ENCODE peak calls at places on chromosomes 3 and 15, in nine cellular contexts. Z, N, T, O, D, L, W, R and S are unnamed samples.

GRCh38 chr15:94579261-94579660 is 347.9 kb downstream of the MCTP2 start:
- DNase-seq in Z (no peak), N (no peak), T (no peak), O (peak; percentile 28), D (no peak), L (no peak), W (no peak), R (no peak), S (no peak)

GRCh38 chr3:114709102-114709501 is 415.3 kb downstream of the TIGIT start:
- DNase-seq in Z (no peak), N (peak; percentile 85), T (peak; percentile 6), O (no peak), D (no peak), L (no peak), W (no peak), R (no peak), S (no peak)

GRCh38 chr15:66923438-66923881 is 141.9 kb upstream of the SMAD3 start:
- DNase-seq in Z (no peak), N (no peak), T (no peak), O (no peak), D (peak; percentile 48), L (no peak), W (peak; percentile 52), R (no peak), S (no peak)

GRCh38 chr15:33211409-33211808 is 16.9 kb upstream of the FMN1 start:
- DNase-seq in Z (no peak), N (no peak), T (no peak), O (peak; percentile 51), D (no peak), L (peak; percentile 46), W (no peak), R (no peak), S (no peak)

GRCh38 chr15:64536244-64536836 is 76.0 kb downstream of the ZNF609 start:
- DNase-seq in Z (no peak), N (peak; percentile 91), T (peak; percentile 84), O (no peak), D (peak; percentile 79), L (no peak), W (peak; percentile 52), R (no peak), S (peak; percentile 11)

GRCh38 chr3:30617069-30617468 is 10.7 kb downstream of the TGFBR2 start:
- DNase-seq in Z (no peak), N (no peak), T (no peak), O (no peak), D (no peak), L (no peak), W (no peak), R (no peak), S (no peak)

GRCh38 chr3:186151077-186151971 is 42.4 kb upstream of the ETV5 start:
- DNase-seq in Z (no peak), N (peak; percentile 14), T (no peak), O (no peak), D (no peak), L (no peak), W (no peak), R (peak; percentile 54), S (no peak)

GRCh38 chr3:165640970-165641369 is 196.3 kb downstream of the BCHE start:
- DNase-seq in Z (no peak), N (no peak), T (no peak), O (no peak), D (no peak), L (peak; percentile 2), W (no peak), R (no peak), S (no peak)

GRCh38 chr3:194686816-194687637 is 1.3 kb downstream of the FAM43A start:
- DNase-seq in Z (peak; percentile 44), N (peak; percentile 73), T (no peak), O (peak; percentile 19), D (peak; percentile 34), L (peak; percentile 29), W (peak; percentile 68), R (peak; percentile 73), S (peak; percentile 47)

GRCh38 chr3:169218314-169218983 is 445.1 kb downstream of the MECOM start:
- DNase-seq in Z (no peak), N (peak; percentile 72), T (peak; percentile 76), O (peak; percentile 64), D (peak; percentile 82), L (no peak), W (no peak), R (no peak), S (peak; percentile 96)

GRCh38 chr3:72683068-72683467 is 165.2 kb downstream of the SHQ1 start:
- DNase-seq in Z (no peak), N (no peak), T (no peak), O (peak; percentile 57), D (no peak), L (peak; percentile 20), W (no peak), R (peak; percentile 65), S (no peak)

GRCh38 chr3:127264794-127265514 is 22.9 kb downstream of the PRR20G start:
- DNase-seq in Z (no peak), N (no peak), T (no peak), O (no peak), D (no peak), L (no peak), W (no peak), R (no peak), S (no peak)

GRCh38 chr3:114319453-114319852 is 25.6 kb downstream of the TIGIT start:
- DNase-seq in Z (no peak), N (peak; percentile 86), T (peak; percentile 77), O (peak; percentile 68), D (peak; percentile 66), L (peak; percentile 84), W (no peak), R (no peak), S (no peak)